ENCODE peak calls at places on chromosomes 6 and 20, in nine cellular contexts. U is GDM1; X is activated CD8-positive, alpha-beta memory T cell treated with anti-CD3 and anti-CD28 coated beads, Interleukin-2, amount 50 U/mL, for 48 hours; R is PC-3; J is ecto neural progenitor cell; W is stimulated activated CD4-positive, alpha-beta T cell treated with anti-CD3 and anti-CD28 coated beads, Interleukin-2, amount 100 ng/mL, for 48 hours; S is glutamatergic neuron; Y is NCI-H1417; L is AG04449. Q is an unnamed sample.
A peak's percentile ranks its signal among the peaks of the same experiment; 100 is the strongest.

GRCh38 chr20:3653921-3654320 is 9.3 kb downstream of the GFRA4 start:
- DNase-seq in U (no peak), X (no peak), R (no peak), J (no peak), W (no peak), S (no peak), Y (no peak), L (no peak), Q (no peak)

GRCh38 chr6:143232849-143233248 is 172.2 kb downstream of the AIG1 start:
- DNase-seq in U (peak; percentile 13), X (peak; percentile 59), R (peak; percentile 66), J (peak; percentile 53), W (peak; percentile 9), S (peak; percentile 60), Y (peak; percentile 30), L (no peak), Q (no peak)

GRCh38 chr6:122154912-122155516 is 244.4 kb upstream of the HSF2 start:
- DNase-seq in U (no peak), X (no peak), R (no peak), J (no peak), W (no peak), S (no peak), Y (no peak), L (no peak), Q (no peak)

GRCh38 chr6:37083243-37084138 is 78.0 kb downstream of the FGD2 start:
- DNase-seq in U (peak; percentile 86), X (no peak), R (no peak), J (no peak), W (no peak), S (no peak), Y (peak; percentile 49), L (no peak), Q (no peak)

GRCh38 chr6:43436577-43437282 is 9.4 kb downstream of the ABCC10 start:
- DNase-seq in U (no peak), X (no peak), R (peak; percentile 77), J (no peak), W (no peak), S (no peak), Y (no peak), L (peak; percentile 23), Q (no peak)

GRCh38 chr6:3309391-3310050 is 50.8 kb downstream of the PSMG4 start:
- DNase-seq in U (no peak), X (peak; percentile 39), R (no peak), J (no peak), W (no peak), S (no peak), Y (peak; percentile 60), L (no peak), Q (no peak)

GRCh38 chr6:161836643-161837448 is 563.0 kb upstream of the AGPAT4 start:
- DNase-seq in U (no peak), X (no peak), R (peak; percentile 33), J (no peak), W (no peak), S (no peak), Y (no peak), L (no peak), Q (no peak)

GRCh38 chr6:150252714-150253444 is 110.0 kb downstream of the PPP1R14C start:
- DNase-seq in U (no peak), X (no peak), R (peak; percentile 42), J (no peak), W (no peak), S (no peak), Y (no peak), L (no peak), Q (no peak)

GRCh38 chr6:90368601-90369000 is 72.0 kb upstream of the BACH2 start:
- DNase-seq in U (no peak), X (no peak), R (peak; percentile 44), J (no peak), W (no peak), S (no peak), Y (no peak), L (no peak), Q (no peak)

GRCh38 chr6:108690326-108691000 is 129.7 kb downstream of the FOXO3 start:
- DNase-seq in U (no peak), X (no peak), R (peak; percentile 37), J (no peak), W (no peak), S (no peak), Y (no peak), L (no peak), Q (no peak)

GRCh38 chr6:169648617-169649016 is 53.2 kb downstream of the WDR27 start:
- DNase-seq in U (no peak), X (no peak), R (no peak), J (no peak), W (no peak), S (no peak), Y (no peak), L (no peak), Q (no peak)

GRCh38 chr20:11375966-11376365 is 541.7 kb upstream of the BTBD3 start:
- DNase-seq in U (no peak), X (no peak), R (peak; percentile 58), J (no peak), W (no peak), S (no peak), Y (no peak), L (no peak), Q (no peak)

GRCh38 chr20:15236812-15237211 is 899.4 kb upstream of the FLRT3 start:
- DNase-seq in U (peak; percentile 32), X (no peak), R (peak; percentile 87), J (peak; percentile 55), W (no peak), S (no peak), Y (peak; percentile 4), L (no peak), Q (no peak)

GRCh38 chr20:10920396-10920795 is 246.6 kb upstream of the JAG1 start:
- DNase-seq in U (no peak), X (no peak), R (no peak), J (no peak), W (no peak), S (no peak), Y (no peak), L (no peak), Q (no peak)

GRCh38 chr6:7684843-7685242 is 41.1 kb upstream of the BMP6 start:
- DNase-seq in U (no peak), X (no peak), R (no peak), J (no peak), W (no peak), S (no peak), Y (peak; percentile 33), L (no peak), Q (no peak)

GRCh38 chr6:162726997-162727346 is 594 bp downstream of the PRKN start:
- DNase-seq in U (no peak), X (no peak), R (peak; percentile 3), J (no peak), W (no peak), S (no peak), Y (no peak), L (no peak), Q (peak; percentile 56)

GRCh38 chr6:7894272-7895124 is 16.1 kb downstream of the TXNDC5 start:
- DNase-seq in U (no peak), X (no peak), R (no peak), J (no peak), W (no peak), S (no peak), Y (no peak), L (no peak), Q (no peak)

GRCh38 chr6:130900913-130901312 is 73.7 kb downstream of the SMLR1 start:
- DNase-seq in U (no peak), X (no peak), R (peak; percentile 65), J (no peak), W (no peak), S (no peak), Y (no peak), L (peak; percentile 26), Q (no peak)

GRCh38 chr6:156748504-156748903 is 28.7 kb upstream of the ARID1B start:
- DNase-seq in U (no peak), X (no peak), R (no peak), J (no peak), W (no peak), S (no peak), Y (no peak), L (no peak), Q (no peak)

GRCh38 chr6:148445620-148446019 is 103.0 kb downstream of the SASH1 start:
- DNase-seq in U (no peak), X (no peak), R (peak; percentile 71), J (no peak), W (no peak), S (no peak), Y (no peak), L (no peak), Q (no peak)

GRCh38 chr20:35344354-35344837 is 52.2 kb upstream of the FAM83C start:
- DNase-seq in U (no peak), X (no peak), R (peak; percentile 45), J (no peak), W (no peak), S (no peak), Y (peak; percentile 37), L (peak; percentile 51), Q (no peak)

GRCh38 chr6:119479860-119480655 is 130.5 kb upstream of the MAN1A1 start:
- DNase-seq in U (no peak), X (no peak), R (no peak), J (no peak), W (no peak), S (no peak), Y (no peak), L (no peak), Q (no peak)

GRCh38 chr6:88722691-88723090 is 240.7 kb downstream of the RNGTT start:
- DNase-seq in U (no peak), X (no peak), R (no peak), J (no peak), W (no peak), S (no peak), Y (no peak), L (no peak), Q (no peak)

GRCh38 chr6:125002090-125002741 is 40.0 kb downstream of the RNF217 start:
- DNase-seq in U (no peak), X (no peak), R (no peak), J (peak; percentile 67), W (no peak), S (no peak), Y (no peak), L (no peak), Q (no peak)

GRCh38 chr20:42341654-42342053 is 723.5 kb upstream of the CHD6 start:
- DNase-seq in U (no peak), X (no peak), R (no peak), J (no peak), W (no peak), S (no peak), Y (no peak), L (no peak), Q (no peak)

GRCh38 chr20:24662756-24663399 is 193.4 kb downstream of the SYNDIG1 start:
- DNase-seq in U (no peak), X (no peak), R (no peak), J (no peak), W (no peak), S (no peak), Y (no peak), L (no peak), Q (no peak)

GRCh38 chr6:133052465-133052864 is 188.7 kb upstream of the EYA4 start:
- DNase-seq in U (no peak), X (no peak), R (no peak), J (no peak), W (no peak), S (no peak), Y (no peak), L (no peak), Q (no peak)

GRCh38 chr6:74347161-74347560 is 651.2 kb downstream of the CD109 start:
- DNase-seq in U (no peak), X (no peak), R (no peak), J (no peak), W (no peak), S (no peak), Y (no peak), L (no peak), Q (no peak)

GRCh38 chr20:3730803-3731370 is 1.6 kb upstream of the HSPA12B start:
- DNase-seq in U (no peak), X (no peak), R (no peak), J (no peak), W (no peak), S (no peak), Y (no peak), L (no peak), Q (no peak)

GRCh38 chr6:112956696-112957525 is 609.8 kb downstream of the RFPL4B start:
- DNase-seq in U (no peak), X (no peak), R (peak; percentile 40), J (no peak), W (no peak), S (no peak), Y (no peak), L (peak; percentile 63), Q (no peak)

GRCh38 chr6:143100429-143100828 is 39.7 kb downstream of the AIG1 start:
- DNase-seq in U (no peak), X (no peak), R (no peak), J (no peak), W (no peak), S (no peak), Y (no peak), L (no peak), Q (no peak)